ENCODE peak calls at places on chromosome 22, in five cellular contexts. One of them, this sample, is unnamed.

GRCh38 chr22:19756288-19757128 is 4.1 kb upstream of the TBX1 start:
- DNase-seq in MM.1S: peak; percentile 69
- DNase-seq in DND-41: no peak
- DNase-seq in neuronal stem cell: no peak
- DNase-seq in mammary epithelial cell: peak; percentile 48
- DNase-seq in this sample: peak; percentile 50

GRCh38 chr22:20588092-20588842 is 80.9 kb downstream of the MED15 start:
- DNase-seq in MM.1S: no peak
- DNase-seq in DND-41: no peak
- DNase-seq in neuronal stem cell: no peak
- DNase-seq in mammary epithelial cell: no peak
- DNase-seq in this sample: no peak

GRCh38 chr22:36010090-36010489 is 18.5 kb downstream of the RBFOX2 start:
- DNase-seq in neuronal stem cell: peak; percentile 56
- DNase-seq in MM.1S: no peak
- DNase-seq in DND-41: no peak
- DNase-seq in mammary epithelial cell: no peak
- DNase-seq in this sample: no peak

GRCh38 chr22:25078591-25078990 is 121.1 kb upstream of the CRYBB3 start:
- DNase-seq in MM.1S: no peak
- DNase-seq in mammary epithelial cell: no peak
- DNase-seq in neuronal stem cell: no peak
- DNase-seq in DND-41: no peak
- DNase-seq in this sample: no peak

GRCh38 chr22:47088480-47089145 is 326.2 kb downstream of the TBC1D22A start:
- DNase-seq in DND-41: no peak
- DNase-seq in MM.1S: no peak
- DNase-seq in mammary epithelial cell: no peak
- DNase-seq in neuronal stem cell: no peak
- DNase-seq in this sample: no peak

GRCh38 chr22:24327827-24328226 is 57.2 kb downstream of the SPECC1L start:
- DNase-seq in MM.1S: no peak
- DNase-seq in mammary epithelial cell: no peak
- DNase-seq in neuronal stem cell: no peak
- DNase-seq in DND-41: no peak
- DNase-seq in this sample: no peak

GRCh38 chr22:23237201-23237798 is 57.0 kb downstream of the BCR start:
- DNase-seq in neuronal stem cell: peak; percentile 52
- DNase-seq in mammary epithelial cell: no peak
- DNase-seq in MM.1S: peak; percentile 41
- DNase-seq in DND-41: no peak
- DNase-seq in this sample: no peak

GRCh38 chr22:19902245-19902699 is 39.3 kb upstream of the COMT start:
- DNase-seq in MM.1S: no peak
- DNase-seq in DND-41: no peak
- DNase-seq in neuronal stem cell: no peak
- DNase-seq in mammary epithelial cell: no peak
- DNase-seq in this sample: no peak

GRCh38 chr22:48574776-48575566 is 1252.7 kb downstream of the BRD1 start:
- DNase-seq in DND-41: no peak
- DNase-seq in mammary epithelial cell: peak; percentile 7
- DNase-seq in MM.1S: peak; percentile 70
- DNase-seq in neuronal stem cell: peak; percentile 74
- DNase-seq in this sample: no peak

GRCh38 chr22:33361581-33361980 is 303.4 kb upstream of the SYN3 start:
- DNase-seq in neuronal stem cell: no peak
- DNase-seq in DND-41: no peak
- DNase-seq in mammary epithelial cell: peak; percentile 49
- DNase-seq in MM.1S: no peak
- DNase-seq in this sample: no peak

GRCh38 chr22:32311551-32312071 is 46.1 kb upstream of the RFPL3 start:
- DNase-seq in mammary epithelial cell: no peak
- DNase-seq in MM.1S: no peak
- DNase-seq in DND-41: no peak
- DNase-seq in neuronal stem cell: no peak
- DNase-seq in this sample: no peak

GRCh38 chr22:21643533-21644357 is 1.6 kb downstream of the SDF2L1 start:
- DNase-seq in MM.1S: no peak
- DNase-seq in mammary epithelial cell: no peak
- DNase-seq in neuronal stem cell: no peak
- DNase-seq in DND-41: no peak
- DNase-seq in this sample: no peak

GRCh38 chr22:24181088-24181995 is at the start of gene SUSD2:
- DNase-seq in MM.1S: no peak
- DNase-seq in neuronal stem cell: no peak
- DNase-seq in mammary epithelial cell: no peak
- DNase-seq in DND-41: no peak
- DNase-seq in this sample: no peak

GRCh38 chr22:37187891-37188761 is at the start of gene C1QTNF6:
- DNase-seq in MM.1S: no peak
- DNase-seq in mammary epithelial cell: peak; percentile 52
- DNase-seq in DND-41: no peak
- DNase-seq in neuronal stem cell: peak; percentile 64
- DNase-seq in this sample: peak; percentile 85

DNA sequence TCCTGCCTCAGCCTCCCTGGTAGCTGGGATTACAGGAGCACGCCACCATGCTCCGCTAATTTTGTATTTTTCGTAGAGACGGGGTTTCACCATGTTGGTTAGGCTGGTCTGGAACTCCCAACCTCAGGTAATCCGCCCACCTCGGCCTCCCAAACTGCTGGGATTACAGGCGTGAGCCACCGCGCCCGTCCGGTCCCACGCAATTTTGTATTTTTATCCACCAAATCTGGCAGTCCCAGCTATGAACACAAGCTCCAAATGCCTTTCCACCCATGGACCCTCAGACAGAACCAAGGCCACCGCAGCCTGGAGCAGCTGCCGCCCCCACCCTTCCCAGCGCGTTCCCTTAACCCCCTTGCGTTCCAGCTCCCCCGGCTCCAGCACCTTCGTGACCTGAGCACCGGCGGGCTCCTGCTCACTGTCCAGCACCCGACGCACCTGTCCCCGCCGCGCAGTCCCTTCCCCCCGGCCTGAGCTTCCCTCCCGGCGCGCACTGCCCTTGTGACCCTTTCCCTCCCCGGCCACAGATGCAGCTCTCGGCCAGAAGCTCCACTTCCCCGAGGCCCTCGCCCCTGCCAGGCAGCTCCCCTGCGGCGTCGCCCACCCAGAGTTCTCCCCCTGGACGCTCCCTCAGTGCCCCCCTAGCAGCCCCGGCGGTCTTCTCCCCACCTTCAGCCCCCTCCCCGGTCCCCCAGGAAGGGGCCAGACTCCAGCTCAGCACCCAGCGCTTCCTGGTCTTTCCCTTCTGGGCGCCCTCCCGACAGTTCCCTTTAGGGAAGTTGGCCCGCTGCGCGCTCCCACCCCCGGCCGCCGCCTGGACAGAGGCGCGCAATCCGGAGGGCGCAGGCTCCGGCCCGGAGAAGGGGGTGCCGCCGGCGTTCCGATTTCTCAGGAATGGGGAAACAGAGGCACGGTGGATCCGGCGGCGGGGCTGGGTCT is 5.6 kb upstream of the ZBED4 start:
- DNase-seq in mammary epithelial cell: no peak
- DNase-seq in MM.1S: no peak
- DNase-seq in DND-41: no peak
- DNase-seq in neuronal stem cell: no peak
- DNase-seq in this sample: no peak
- H3K4me3 ChIP-seq in mammary epithelial cell: peak overlapping the region; percentile 16
- H3K4me3 ChIP-seq in MM.1S: no peak overlapping the region
- H3K4me3 ChIP-seq in DND-41: no peak overlapping the region
- H3K4me3 ChIP-seq in neuronal stem cell: peak overlapping the region; percentile 26
- H3K4me3 ChIP-seq in this sample: no peak overlapping the region

GRCh38 chr22:45776313-45776585 is 104.6 kb downstream of the ATXN10 start:
- DNase-seq in MM.1S: no peak
- DNase-seq in neuronal stem cell: no peak
- DNase-seq in DND-41: no peak
- DNase-seq in mammary epithelial cell: no peak
- DNase-seq in this sample: no peak

GRCh38 chr22:45779351-45779750 is 107.7 kb downstream of the ATXN10 start:
- DNase-seq in MM.1S: no peak
- DNase-seq in neuronal stem cell: no peak
- DNase-seq in DND-41: no peak
- DNase-seq in mammary epithelial cell: no peak
- DNase-seq in this sample: no peak

GRCh38 chr22:45775569-45776312 is 104.1 kb downstream of the ATXN10 start:
- DNase-seq in mammary epithelial cell: no peak
- DNase-seq in neuronal stem cell: no peak
- DNase-seq in DND-41: no peak
- DNase-seq in MM.1S: no peak
- DNase-seq in this sample: no peak

GRCh38 chr22:45777046-45777851 is 105.6 kb downstream of the ATXN10 start:
- DNase-seq in neuronal stem cell: no peak
- DNase-seq in mammary epithelial cell: peak; percentile 60
- DNase-seq in DND-41: no peak
- DNase-seq in MM.1S: no peak
- DNase-seq in this sample: peak; percentile 97

GRCh38 chr22:45777852-45778172 is 106.2 kb downstream of the ATXN10 start:
- DNase-seq in DND-41: no peak
- DNase-seq in neuronal stem cell: no peak
- DNase-seq in MM.1S: no peak
- DNase-seq in mammary epithelial cell: no peak
- DNase-seq in this sample: no peak
- H3K4me2 ChIP-seq in DND-41: no peak overlapping the region
- H3K4me2 ChIP-seq in neuronal stem cell: no peak overlapping the region
- H3K4me2 ChIP-seq in MM.1S: no peak overlapping the region
- H3K4me2 ChIP-seq in mammary epithelial cell: peak overlapping the region; percentile 3
- H3K4me2 ChIP-seq in this sample: peak overlapping the region; percentile 66

GRCh38 chr22:30920407-30920806 is 48.2 kb downstream of the MORC2 start:
- DNase-seq in mammary epithelial cell: peak; percentile 52
- DNase-seq in DND-41: peak; percentile 79
- DNase-seq in neuronal stem cell: peak; percentile 75
- DNase-seq in MM.1S: peak; percentile 72
- DNase-seq in this sample: peak; percentile 74

GRCh38 chr22:30919973-30920372 is 48.6 kb downstream of the MORC2 start:
- DNase-seq in MM.1S: no peak
- DNase-seq in mammary epithelial cell: no peak
- DNase-seq in neuronal stem cell: no peak
- DNase-seq in DND-41: no peak
- DNase-seq in this sample: no peak

GRCh38 chr22:30923168-30923900 is 45.2 kb downstream of the MORC2 start:
- DNase-seq in DND-41: no peak
- DNase-seq in mammary epithelial cell: no peak
- DNase-seq in MM.1S: no peak
- DNase-seq in neuronal stem cell: no peak
- DNase-seq in this sample: no peak

GRCh38 chr22:30922151-30922611 is 46.4 kb downstream of the MORC2 start:
- DNase-seq in DND-41: no peak
- DNase-seq in mammary epithelial cell: peak; percentile 33
- DNase-seq in neuronal stem cell: no peak
- DNase-seq in MM.1S: no peak
- DNase-seq in this sample: no peak

GRCh38 chr22:30921108-30921507 is 47.5 kb downstream of the MORC2 start:
- DNase-seq in neuronal stem cell: no peak
- DNase-seq in mammary epithelial cell: peak; percentile 77
- DNase-seq in MM.1S: no peak
- DNase-seq in DND-41: no peak
- DNase-seq in this sample: no peak
- H2AFZ ChIP-seq in neuronal stem cell: no peak overlapping the region
- H2AFZ ChIP-seq in mammary epithelial cell: no peak overlapping the region
- H2AFZ ChIP-seq in MM.1S: no peak overlapping the region
- H2AFZ ChIP-seq in DND-41: no peak overlapping the region
- H2AFZ ChIP-seq in this sample: no peak overlapping the region

DNA sequence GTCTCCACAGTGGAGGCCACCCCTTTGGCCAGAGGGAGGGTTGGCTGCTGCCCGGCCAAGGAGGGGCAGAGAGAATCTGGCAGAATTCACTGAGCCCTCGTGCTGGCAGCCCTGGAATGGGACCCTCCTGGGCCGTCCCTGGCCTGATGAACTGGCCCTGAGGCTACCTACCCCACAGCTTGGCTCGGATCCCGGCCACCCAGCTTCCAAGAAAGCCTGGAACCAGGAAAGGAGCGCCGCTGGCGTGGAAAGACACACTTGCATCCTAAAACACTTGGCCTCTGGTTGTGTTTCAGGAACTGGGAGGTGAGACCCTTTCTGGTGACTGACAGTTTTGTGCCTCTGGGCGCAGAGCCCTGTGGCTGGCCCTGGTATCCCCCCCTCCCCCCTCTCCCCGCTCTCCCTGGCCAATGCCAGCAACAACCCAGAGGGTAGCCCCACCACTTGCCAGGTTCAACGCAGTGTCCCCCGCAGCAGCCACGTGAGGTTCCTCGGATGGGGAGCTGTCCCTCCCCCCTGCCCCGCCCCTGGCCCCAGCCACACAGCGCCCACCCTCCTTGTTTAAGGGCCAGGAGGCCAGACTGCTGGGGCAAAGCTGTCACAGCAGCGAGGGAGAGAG is 693 bp downstream of the NFAM1 start:
- DNase-seq in MM.1S: no peak
- DNase-seq in mammary epithelial cell: no peak
- DNase-seq in neuronal stem cell: no peak
- DNase-seq in DND-41: no peak
- DNase-seq in this sample: no peak
- H3K4me3 ChIP-seq in MM.1S: no peak overlapping the region
- H3K4me3 ChIP-seq in mammary epithelial cell: no peak overlapping the region
- H3K4me3 ChIP-seq in neuronal stem cell: no peak overlapping the region
- H3K4me3 ChIP-seq in DND-41: no peak overlapping the region
- H3K4me3 ChIP-seq in this sample: no peak overlapping the region